ENCODE peak calls at places on chromosomes 13 and 19, in eight cellular contexts. V is AG08395; X is uterus; N is activated CD4-positive, alpha-beta T cell treated with anti-CD3 and anti-CD28 coated beads, Interleukin-2, amount 10 ng/mL, durations not matched to agents 7 days and 5 days; H is stimulated activated CD4-positive, alpha-beta T cell treated with anti-CD3 and anti-CD28 coated beads, Interleukin-15, amount 100 ng/mL, for 48 hours; A is EL; G is GM23338; P is posterior vena cava. C is an unnamed sample.

GRCh38 chr13:100895656-100896055 is 221.1 kb upstream of the TMTC4 start:
- DNase-seq in V (no peak), X (no peak), N (no peak), H (no peak), A (no peak), G (no peak), P (no peak), C (no peak)

GRCh38 chr19:633786-634639 is 676 bp upstream of the POLRMT start:
- DNase-seq in V (peak), X (no peak), N (no peak), H (no peak), A (no peak), G (no peak), P (no peak), C (no peak)

GRCh38 chr13:40622761-40623160 is 43.7 kb downstream of the FOXO1 start:
- DNase-seq in V (no peak), X (no peak), N (no peak), H (no peak), A (no peak), G (no peak), P (no peak), C (no peak)

GRCh38 chr13:114031631-114032030 is 57.8 kb upstream of the C13orf46 start:
- DNase-seq in V (no peak), X (no peak), N (no peak), H (no peak), A (no peak), G (no peak), P (no peak), C (no peak)

GRCh38 chr13:38372818-38373217 is 23.2 kb downstream of the UFM1 start:
- DNase-seq in V (no peak), X (no peak), N (no peak), H (no peak), A (no peak), G (no peak), P (no peak), C (no peak)

GRCh38 chr19:32671883-32672282 is 3.1 kb downstream of the ANKRD27 start:
- DNase-seq in V (no peak), X (no peak), N (no peak), H (no peak), A (no peak), G (no peak), P (no peak), C (no peak)

GRCh38 chr13:34967851-34968562 is 25.9 kb downstream of the NBEA start:
- DNase-seq in V (no peak), X (no peak), N (no peak), H (no peak), A (no peak), G (no peak), P (no peak), C (no peak)

GRCh38 chr19:55216461-55217198 is 7.3 kb upstream of the PTPRH start:
- DNase-seq in V (peak), X (peak), N (peak), H (peak), A (peak), G (peak), P (peak), C (peak)

GRCh38 chr13:33207616-33207964 is 78.0 kb downstream of the STARD13 start:
- DNase-seq in V (peak), X (no peak), N (no peak), H (no peak), A (peak), G (no peak), P (no peak), C (peak)

GRCh38 chr13:31686660-31687430 is 52.5 kb upstream of the RXFP2 start:
- DNase-seq in V (peak), X (no peak), N (no peak), H (no peak), A (peak), G (no peak), P (no peak), C (peak)

GRCh38 chr19:29564574-29565005 is 38.8 kb downstream of the VSTM2B start:
- DNase-seq in V (no peak), X (no peak), N (no peak), H (no peak), A (no peak), G (no peak), P (no peak), C (no peak)

GRCh38 chr19:15636026-15636425 is 4.7 kb upstream of the CYP4F3 start:
- DNase-seq in V (no peak), X (no peak), N (no peak), H (no peak), A (no peak), G (no peak), P (no peak), C (no peak)

GRCh38 chr19:15198006-15198356 is 2.8 kb downstream of the NOTCH3 start:
- DNase-seq in V (no peak), X (no peak), N (no peak), H (no peak), A (no peak), G (no peak), P (no peak), C (no peak)

GRCh38 chr19:15587663-15588062 is 27.4 kb upstream of the CYP4F8 start:
- DNase-seq in V (no peak), X (no peak), N (no peak), H (no peak), A (no peak), G (no peak), P (peak), C (no peak)

GRCh38 chr13:65943024-65943423 is 1287.1 kb downstream of the PCDH9 start:
- DNase-seq in V (no peak), X (peak), N (no peak), H (no peak), A (no peak), G (no peak), P (no peak), C (no peak)

GRCh38 chr19:55614711-55615552 is 9.4 kb downstream of the ZNF784 start:
- DNase-seq in V (no peak), X (no peak), N (no peak), H (no peak), A (no peak), G (peak), P (no peak), C (no peak)

GRCh38 chr19:5895890-5896289 is 7.7 kb downstream of the NDUFA11 start:
- DNase-seq in V (no peak), X (no peak), N (no peak), H (no peak), A (no peak), G (no peak), P (no peak), C (no peak)